ENCODE peak calls at places on chromosomes 11 and 22, in four cellular contexts. A is mesenchymal stem cell, I is H1, E is trophoblast cell. O is an unnamed sample.
A peak's percentile ranks its signal among the peaks of the same experiment; 100 is the strongest.

GRCh38 chr11:1834132-1834610 is 619 bp upstream of the SYT8 start:
- DNase-seq in E (peak; percentile 99), A (no peak), I (no peak), O (no peak)

GRCh38 chr11:27041141-27041869 is 690 bp downstream of the BBOX1 start:
- DNase-seq in E (no peak), A (no peak), I (no peak), O (no peak)

GRCh38 chr11:118126082-118126838 is 26.4 kb downstream of the SCN4B start:
- DNase-seq in I (no peak), A (no peak), E (no peak), O (no peak)

GRCh38 chr11:70581991-70582885 is 183.9 kb downstream of the CTTN start:
- DNase-seq in A (no peak), I (no peak), E (no peak), O (no peak)

GRCh38 chr11:64804346-64805210 is 1.6 kb upstream of the MAP4K2 start:
- DNase-seq in E (no peak), A (peak; percentile 15), I (no peak), O (peak; percentile 69)

GRCh38 chr11:87459351-87459750 is 421.6 kb downstream of the TMEM135 start:
- DNase-seq in E (no peak), I (no peak), A (no peak), O (no peak)

GRCh38 chr22:49657275-49657973 is 170.2 kb downstream of the BRD1 start:
- DNase-seq in I (no peak), A (no peak), E (peak; percentile 17), O (no peak)

GRCh38 chr11:19380375-19380774 is 139.6 kb upstream of the E2F8 start:
- DNase-seq in E (peak; percentile 29), I (no peak), A (peak; percentile 95), O (no peak)

GRCh38 chr11:134224710-134225662 is 515 bp downstream of the VPS26B start:
- DNase-seq in E (peak; percentile 32), I (no peak), A (peak; percentile 53), O (peak; percentile 39)

GRCh38 chr22:31083923-31084810 is 3.0 kb downstream of the SMTN start:
- DNase-seq in E (no peak), A (no peak), I (no peak), O (no peak)

GRCh38 chr11:69894126-69895047 is 75.2 kb upstream of the FGF3 start:
- DNase-seq in I (no peak), E (peak; percentile 88), A (no peak), O (no peak)

GRCh38 chr22:22974795-22975580 is 87.4 kb downstream of the IGLL5 start:
- DNase-seq in A (no peak), I (no peak), E (no peak), O (no peak)

GRCh38 chr11:95715777-95716241 is 73.8 kb downstream of the FAM76B start:
- DNase-seq in I (no peak), E (no peak), A (no peak), O (no peak)

GRCh38 chr11:102831709-102832492 is 11.5 kb downstream of the MMP3 start:
- DNase-seq in E (no peak), A (no peak), I (no peak), O (peak; percentile 56)

GRCh38 chr11:122696662-122697061 is 41.1 kb downstream of the UBASH3B start:
- DNase-seq in I (no peak), E (no peak), A (no peak), O (no peak)

GRCh38 chr11:10309163-10310093 is 4.6 kb downstream of the ADM start:
- DNase-seq in I (no peak), E (peak; percentile 81), A (peak; percentile 87), O (peak; percentile 44)

GRCh38 chr11:69450064-69450856 is 31.2 kb upstream of the LINC01488 start:
- DNase-seq in A (no peak), I (no peak), E (no peak), O (no peak)

GRCh38 chr11:82527185-82527584 is 206.5 kb downstream of the FAM181B start:
- DNase-seq in I (no peak), E (no peak), A (no peak), O (no peak)

GRCh38 chr11:128262463-128263345 is 324.7 kb downstream of the ETS1 start:
- DNase-seq in E (no peak), I (no peak), A (no peak), O (no peak)

GRCh38 chr11:1881442-1882264 is 10.0 kb downstream of the PRR33 start:
- DNase-seq in A (no peak), I (no peak), E (no peak), O (peak; percentile 24)

GRCh38 chr11:720017-720641 is 14.1 kb downstream of the EPS8L2 start:
- DNase-seq in I (no peak), A (no peak), E (no peak), O (no peak)

GRCh38 chr11:68780829-68781228 is 29.5 kb upstream of the TESMIN start:
- DNase-seq in E (no peak), A (no peak), I (peak; percentile 31), O (peak; percentile 83)

GRCh38 chr11:126624491-126624890 is 269.0 kb downstream of the ST3GAL4 start:
- DNase-seq in A (no peak), E (no peak), I (no peak), O (no peak)
- H2BK12ac ChIP-seq in A (no peak overlapping the region), E (no peak overlapping the region), I (no peak overlapping the region), O (no peak overlapping the region)

GRCh38 chr22:46484156-46484860 is 53.1 kb downstream of the CELSR1 start:
- DNase-seq in E (no peak), A (no peak), I (no peak), O (no peak)
- H2BK12ac ChIP-seq in E (peak overlapping the region; percentile 32), A (no peak overlapping the region), I (no peak overlapping the region), O (no peak overlapping the region)

GRCh38 chr11:44266056-44266780 is 43.7 kb downstream of the ALX4 start:
- DNase-seq in I (no peak), E (no peak), A (no peak), O (no peak)

GRCh38 chr11:44268807-44269080 is 41.2 kb downstream of the ALX4 start:
- DNase-seq in I (no peak), A (no peak), E (no peak), O (no peak)

GRCh38 chr11:44267366-44268072 is 42.4 kb downstream of the ALX4 start:
- DNase-seq in I (no peak), E (no peak), A (no peak), O (no peak)

GRCh38 chr11:44269369-44270351 is 40.3 kb downstream of the ALX4 start:
- DNase-seq in I (no peak), E (no peak), A (no peak), O (no peak)

DNA sequence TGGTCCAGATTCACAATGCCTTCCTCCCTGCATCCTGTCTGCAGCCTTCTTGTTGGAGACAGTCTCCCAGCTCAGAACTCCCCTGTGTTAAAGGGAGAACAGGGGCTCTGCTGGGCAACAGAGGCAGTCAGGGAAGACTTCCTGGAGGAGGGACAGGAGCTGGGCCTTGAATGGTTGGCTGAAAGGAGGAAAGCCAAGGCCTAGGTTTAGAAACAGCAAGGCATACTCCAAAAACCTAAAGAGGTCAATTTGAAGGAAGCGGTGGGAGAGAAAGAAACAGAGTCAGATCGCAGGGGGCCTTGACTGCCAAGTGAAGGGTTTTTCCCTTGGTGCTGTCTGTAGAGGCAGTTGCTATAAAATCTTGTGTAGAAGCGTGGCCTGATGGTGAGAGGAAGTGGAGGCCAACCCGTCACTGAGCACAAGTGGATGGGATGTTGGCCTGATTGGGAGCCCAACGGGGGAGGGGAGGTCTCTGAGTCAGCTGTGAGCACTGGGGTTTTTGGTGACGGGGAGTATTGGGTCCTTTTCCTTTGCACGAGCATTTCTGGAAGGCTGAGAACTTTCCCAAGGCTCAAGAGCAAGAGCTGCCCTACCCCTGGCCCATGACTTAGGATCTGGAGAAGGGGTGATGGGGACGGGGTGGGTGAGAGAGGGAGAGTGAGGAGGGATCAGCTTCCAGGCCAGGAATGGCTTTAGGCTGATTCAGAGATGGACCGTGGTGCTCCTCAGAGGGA is 41.7 kb downstream of the ALX4 start:
- DNase-seq in I (no peak), A (no peak), E (no peak), O (no peak)
- H2BK12ac ChIP-seq in I (no peak overlapping the region), A (no peak overlapping the region), E (no peak overlapping the region), O (no peak overlapping the region)

GRCh38 chr11:130212431-130212961 is 52.9 kb downstream of the ST14 start:
- DNase-seq in E (no peak), A (no peak), I (no peak), O (peak; percentile 27)
- H2BK12ac ChIP-seq in E (no peak overlapping the region), A (no peak overlapping the region), I (peak overlapping the region; percentile 50), O (no peak overlapping the region)

O was measured in H9.